ENCODE peak calls at places on chromosomes 3 and 15, in ten cellular contexts. L is stromal cell of bone marrow, S is occipital lobe, U is NCI-H748 treated with DMSO at 0.1 percent for 48 hours, P is NCI-H1092, W is esophagus squamous epithelium, G is AML-193, V is SJSA1, O is RPMI8226, C is GM10248. B is an unnamed sample.

GRCh38 chr3:49554639-49555265 is 475 bp downstream of the BSN start:
- DNase-seq in L (peak; percentile 5), S (no peak), U (no peak), P (peak; percentile 4), W (no peak), G (no peak), V (peak; percentile 23), O (peak; percentile 62), C (peak; percentile 81), B (no peak)

GRCh38 chr3:53495518-53496501 is 1.4 kb downstream of the CACNA1D start:
- DNase-seq in L (no peak), S (peak; percentile 38), U (peak; percentile 51), P (no peak), W (no peak), G (no peak), V (no peak), O (peak; percentile 29), C (peak; percentile 31), B (no peak)

GRCh38 chr15:37015025-37015424 is 85.3 kb downstream of the MEIS2 start:
- DNase-seq in L (no peak), S (peak; percentile 20), U (no peak), P (no peak), W (no peak), G (no peak), V (no peak), O (no peak), C (no peak), B (peak; percentile 44)

GRCh38 chr15:48515497-48515896 is 130.0 kb downstream of the FBN1 start:
- DNase-seq in L (no peak), S (no peak), U (no peak), P (no peak), W (no peak), G (no peak), V (no peak), O (no peak), C (no peak), B (no peak)

GRCh38 chr3:182121424-182121823 is 409.7 kb downstream of the SOX2 start:
- DNase-seq in L (no peak), S (no peak), U (no peak), P (no peak), W (no peak), G (no peak), V (no peak), O (no peak), C (no peak), B (no peak)

GRCh38 chr3:165196577-165197561 is 685 bp upstream of the SLITRK3 start:
- DNase-seq in L (no peak), S (peak; percentile 26), U (peak; percentile 17), P (peak; percentile 28), W (no peak), G (no peak), V (no peak), O (no peak), C (peak; percentile 16), B (no peak)

GRCh38 chr15:100226107-100226506 is 115.7 kb downstream of the ADAMTS17 start:
- DNase-seq in L (no peak), S (no peak), U (no peak), P (no peak), W (no peak), G (no peak), V (no peak), O (no peak), C (no peak), B (no peak)

GRCh38 chr3:12768579-12769527 is 9.8 kb upstream of the TMEM40 start:
- DNase-seq in L (no peak), S (no peak), U (no peak), P (no peak), W (no peak), G (no peak), V (no peak), O (no peak), C (no peak), B (no peak)

GRCh38 chr3:122415104-122415744 is 638 bp downstream of the WDR5B start:
- DNase-seq in L (peak; percentile 28), S (no peak), U (no peak), P (no peak), W (no peak), G (no peak), V (peak; percentile 7), O (peak; percentile 87), C (peak; percentile 69), B (peak; percentile 59)

GRCh38 chr3:149532463-149533180 is 58.1 kb downstream of the TM4SF4 start:
- DNase-seq in L (no peak), S (no peak), U (no peak), P (no peak), W (no peak), G (no peak), V (no peak), O (no peak), C (peak; percentile 33), B (no peak)

GRCh38 chr3:85576091-85576690 is 617.4 kb downstream of the CADM2 start:
- DNase-seq in L (peak; percentile 35), S (peak; percentile 67), U (peak; percentile 32), P (peak; percentile 26), W (no peak), G (peak; percentile 49), V (peak; percentile 11), O (peak; percentile 58), C (peak; percentile 37), B (peak; percentile 49)

GRCh38 chr3:129409541-129409940 is 18.9 kb downstream of the EFCAB12 start:
- DNase-seq in L (no peak), S (no peak), U (no peak), P (no peak), W (no peak), G (peak; percentile 60), V (no peak), O (no peak), C (no peak), B (peak; percentile 48)

GRCh38 chr3:72347819-72348319 is 500.4 kb downstream of the SHQ1 start:
- DNase-seq in L (peak; percentile 82), S (peak; percentile 16), U (no peak), P (no peak), W (peak; percentile 16), G (peak; percentile 98), V (peak; percentile 70), O (peak; percentile 61), C (no peak), B (peak; percentile 38)

GRCh38 chr3:47365213-47366153 is 15.3 kb upstream of the PTPN23 start:
- DNase-seq in L (peak; percentile 74), S (no peak), U (no peak), P (no peak), W (no peak), G (no peak), V (no peak), O (no peak), C (no peak), B (no peak)

GRCh38 chr3:2851835-2852234 is 258.3 kb downstream of the IL5RA start:
- DNase-seq in L (no peak), S (no peak), U (no peak), P (no peak), W (no peak), G (no peak), V (no peak), O (no peak), C (no peak), B (no peak)

GRCh38 chr3:27910456-27910855 is 188.3 kb upstream of the EOMES start:
- DNase-seq in L (peak; percentile 72), S (no peak), U (no peak), P (no peak), W (no peak), G (no peak), V (no peak), O (no peak), C (no peak), B (no peak)

GRCh38 chr3:27677554-27677953 is 44.6 kb downstream of the EOMES start:
- DNase-seq in L (peak; percentile 97), S (no peak), U (no peak), P (no peak), W (no peak), G (peak; percentile 7), V (no peak), O (no peak), C (no peak), B (peak; percentile 89)

GRCh38 chr3:146308682-146309081 is 57.8 kb upstream of the PLSCR4 start:
- DNase-seq in L (peak; percentile 86), S (no peak), U (no peak), P (no peak), W (no peak), G (no peak), V (peak; percentile 23), O (no peak), C (no peak), B (no peak)

GRCh38 chr3:17360991-17361390 is 381.4 kb downstream of the TBC1D5 start:
- DNase-seq in L (no peak), S (no peak), U (no peak), P (no peak), W (no peak), G (no peak), V (no peak), O (no peak), C (no peak), B (no peak)

GRCh38 chr3:69012111-69012835 is 1.2 kb downstream of the EOGT start:
- DNase-seq in L (no peak), S (peak; percentile 25), U (no peak), P (no peak), W (no peak), G (no peak), V (no peak), O (no peak), C (no peak), B (peak; percentile 13)

GRCh38 chr3:24522155-24522579 is 27.5 kb upstream of the THRB start:
- DNase-seq in L (no peak), S (no peak), U (no peak), P (no peak), W (no peak), G (no peak), V (no peak), O (no peak), C (no peak), B (no peak)

GRCh38 chr3:51559266-51559907 is 20.9 kb downstream of the RAD54L2 start:
- DNase-seq in L (peak; percentile 46), S (no peak), U (no peak), P (peak; percentile 12), W (no peak), G (no peak), V (no peak), O (no peak), C (no peak), B (no peak)

GRCh38 chr3:163785693-163786092 is 1292.6 kb downstream of the SI start:
- DNase-seq in L (no peak), S (no peak), U (peak; percentile 30), P (no peak), W (no peak), G (no peak), V (no peak), O (peak; percentile 40), C (no peak), B (no peak)

GRCh38 chr15:90240856-90241255 is 6.8 kb downstream of the GDPGP1 start:
- DNase-seq in L (no peak), S (no peak), U (no peak), P (no peak), W (no peak), G (no peak), V (no peak), O (no peak), C (no peak), B (no peak)

GRCh38 chr3:138381950-138382715 is 33.8 kb downstream of the MRAS start:
- DNase-seq in L (peak; percentile 34), S (peak; percentile 52), U (no peak), P (no peak), W (no peak), G (no peak), V (no peak), O (no peak), C (no peak), B (peak; percentile 90)

GRCh38 chr15:51874751-51875644 is 45.5 kb downstream of the TMOD3 start:
- DNase-seq in L (peak; percentile 98), S (no peak), U (no peak), P (no peak), W (no peak), G (no peak), V (peak; percentile 87), O (no peak), C (no peak), B (peak; percentile 98)

GRCh38 chr3:31488475-31489017 is 44.2 kb upstream of the STT3B start:
- DNase-seq in L (no peak), S (no peak), U (no peak), P (no peak), W (no peak), G (no peak), V (no peak), O (no peak), C (no peak), B (no peak)

GRCh38 chr3:164515256-164515655 is 563.0 kb downstream of the SI start:
- DNase-seq in L (no peak), S (no peak), U (no peak), P (no peak), W (no peak), G (no peak), V (no peak), O (no peak), C (no peak), B (no peak)

B was measured in renal cortical epithelial cell.